ENCODE peak calls at places on chromosomes 11 and 22, in six cellular contexts. D, G, L, C, B and J are unnamed samples.

GRCh38 chr11:64064374-64065140 is 28.8 kb downstream of the FLRT1 start:
- DNase-seq in B (no peak), L (no peak), C (no peak), G (no peak), D (no peak), J (no peak)

GRCh38 chr11:125569913-125570621 is 790 bp downstream of the EI24 start:
- DNase-seq in G (peak; percentile 13), D (no peak), L (no peak), C (peak; percentile 32), B (no peak), J (peak; percentile 14)

GRCh38 chr22:17375914-17376614 is 6.8 kb downstream of the CECR2 start:
- DNase-seq in B (no peak), C (no peak), D (no peak), L (no peak), G (no peak), J (no peak)

GRCh38 chr11:30549565-30549964 is 36.6 kb downstream of the MPPED2 start:
- DNase-seq in G (no peak), B (no peak), L (no peak), D (no peak), C (no peak), J (no peak)

GRCh38 chr11:86696004-86696403 is 23.6 kb upstream of the ME3 start:
- DNase-seq in L (peak; percentile 11), C (no peak), B (no peak), G (peak; percentile 84), D (no peak), J (no peak)

GRCh38 chr11:48055292-48056132 is 75.2 kb downstream of the PTPRJ start:
- DNase-seq in C (peak; percentile 56), G (no peak), D (no peak), L (peak; percentile 34), B (no peak), J (peak; percentile 88)

GRCh38 chr22:33002035-33002434 is 56.1 kb downstream of the SYN3 start:
- DNase-seq in C (no peak), B (no peak), L (no peak), D (no peak), G (no peak), J (no peak)

GRCh38 chr11:17932472-17932871 is 80.4 kb downstream of the SERGEF start:
- DNase-seq in G (no peak), L (no peak), C (no peak), D (no peak), B (no peak), J (no peak)

GRCh38 chr11:45105233-45105992 is 41.0 kb upstream of the PRDM11 start:
- DNase-seq in C (peak; percentile 64), G (peak; percentile 70), D (peak; percentile 84), B (no peak), L (peak; percentile 40), J (peak; percentile 86)

GRCh38 chr22:38230108-38230825 is 28.5 kb downstream of the MAFF start:
- DNase-seq in B (no peak), G (peak; percentile 85), C (peak; percentile 22), L (peak; percentile 20), D (no peak), J (peak; percentile 56)

GRCh38 chr22:38230916-38231315 is 29.1 kb downstream of the MAFF start:
- DNase-seq in D (no peak), B (no peak), C (no peak), L (no peak), G (peak; percentile 53), J (no peak)

GRCh38 chr22:38228326-38228872 is 26.6 kb downstream of the MAFF start:
- DNase-seq in B (no peak), L (no peak), G (no peak), D (no peak), C (no peak), J (no peak)

GRCh38 chr22:38226853-38227649 is 25.3 kb downstream of the MAFF start:
- DNase-seq in C (no peak), G (no peak), L (no peak), D (no peak), B (no peak), J (no peak)

GRCh38 chr22:38228873-38229740 is 27.3 kb downstream of the MAFF start:
- DNase-seq in G (peak; percentile 89), B (no peak), L (peak; percentile 54), C (no peak), D (peak; percentile 42), J (no peak)
- TF ChIP-seq MYC in G (no peak), B (no peak), L (no peak), C (no peak), D (no peak), J (no peak)

GRCh38 chr11:119057000-119057769 is at the start of gene HYOU1:
- DNase-seq in G (peak; percentile 96), B (peak; percentile 69), C (peak; percentile 99), L (peak; percentile 93), D (peak; percentile 87), J (peak; percentile 99)
- TF ChIP-seq MYC in G (no peak), B (no peak), C (peak; percentile 95), L (peak; percentile 13), D (no peak), J (peak; percentile 91)

DNA sequence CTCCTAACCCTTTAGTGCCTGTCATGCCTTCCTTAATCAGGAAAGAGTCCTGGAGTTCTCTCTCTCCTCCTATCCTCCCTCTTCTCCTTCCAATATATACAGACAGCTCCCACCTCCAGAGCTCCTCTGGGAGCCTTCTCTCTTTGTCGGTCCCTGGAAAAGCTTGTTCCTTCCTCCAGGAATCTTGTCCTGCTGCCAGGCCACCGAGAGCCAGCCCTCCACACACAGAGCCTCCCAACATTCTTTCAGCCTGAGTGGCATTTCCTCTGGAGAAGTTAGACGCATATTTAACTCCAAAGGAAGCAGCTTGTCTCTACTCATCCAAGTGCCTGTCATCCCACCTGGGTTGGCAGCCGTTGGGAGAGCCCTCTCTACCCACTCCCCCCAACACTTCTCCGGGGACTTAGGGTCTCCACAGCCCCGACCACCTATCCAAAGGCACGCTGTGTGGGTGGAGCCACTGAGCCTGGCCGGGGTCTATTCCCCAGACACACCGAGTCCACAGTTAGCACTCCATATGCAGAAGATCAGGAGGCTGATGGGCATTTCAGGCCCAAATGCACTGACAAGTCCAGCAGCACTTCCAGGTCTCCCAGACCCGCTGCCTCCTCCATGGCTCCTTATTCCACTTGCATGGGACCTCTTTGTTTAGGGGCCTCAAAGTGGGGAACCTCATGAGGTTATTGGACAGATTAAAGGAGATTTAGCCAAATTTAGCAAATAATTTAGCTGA is 31.1 kb downstream of the DKK3 start:
- DNase-seq in C (no peak), L (no peak), G (peak; percentile 95), D (peak; percentile 71), B (no peak), J (no peak)
- TF ChIP-seq MYC in C (no peak), L (no peak), G (no peak), D (no peak), B (no peak), J (no peak)

GRCh38 chr22:35891442-35891841 is 137.2 kb downstream of the RBFOX2 start:
- DNase-seq in D (no peak), C (no peak), L (no peak), G (no peak), B (no peak), J (no peak)

GRCh38 chr22:35892192-35892591 is 136.4 kb downstream of the RBFOX2 start:
- DNase-seq in C (peak; percentile 14), L (no peak), B (no peak), G (peak; percentile 64), D (no peak), J (no peak)

GRCh38 chr22:35894464-35894878 is 134.2 kb downstream of the RBFOX2 start:
- DNase-seq in L (no peak), G (no peak), D (no peak), B (no peak), C (no peak), J (no peak)

GRCh38 chr22:35894937-35895708 is 133.5 kb downstream of the RBFOX2 start:
- DNase-seq in C (no peak), B (no peak), D (no peak), G (no peak), L (no peak), J (peak; percentile 18)

DNA sequence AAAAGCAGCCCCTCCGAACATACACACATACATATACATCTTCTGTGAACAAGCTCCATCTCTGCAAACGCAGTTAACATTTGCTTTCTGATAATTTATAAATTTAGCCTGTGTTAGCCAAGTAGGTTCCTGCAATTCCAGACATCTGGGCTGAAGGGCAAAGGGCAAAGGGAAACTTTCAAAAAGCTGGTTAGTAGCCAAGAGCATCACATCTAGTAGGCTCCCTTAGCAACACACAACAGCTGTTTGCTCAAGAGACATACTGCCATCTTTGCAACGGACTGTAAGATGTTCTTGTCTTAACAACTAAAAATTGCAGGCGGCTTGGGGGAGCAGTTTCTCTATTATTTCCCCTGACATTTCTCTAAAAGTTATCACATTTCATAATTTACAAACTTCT is 134.9 kb downstream of the RBFOX2 start:
- DNase-seq in C (no peak), B (no peak), D (no peak), L (no peak), G (peak; percentile 40), J (no peak)
- TF ChIP-seq MYC in C (no peak), B (no peak), D (no peak), L (no peak), G (no peak), J (no peak)

GRCh38 chr22:37195921-37196320 is 7.9 kb upstream of the C1QTNF6 start:
- DNase-seq in B (no peak), D (no peak), C (no peak), G (peak; percentile 30), L (no peak), J (no peak)

GRCh38 chr22:37198290-37199102 is 10.4 kb upstream of the C1QTNF6 start:
- DNase-seq in G (peak; percentile 71), B (no peak), C (peak; percentile 84), D (peak; percentile 74), L (peak; percentile 80), J (peak; percentile 88)

GRCh38 chr22:37194750-37195149 is 6.7 kb upstream of the C1QTNF6 start:
- DNase-seq in L (no peak), B (no peak), G (no peak), C (no peak), D (no peak), J (no peak)

GRCh38 chr22:37197451-37198289 is 9.6 kb upstream of the C1QTNF6 start:
- DNase-seq in B (no peak), D (peak; percentile 91), C (peak; percentile 34), L (peak; percentile 86), G (peak; percentile 35), J (no peak)

GRCh38 chr22:37196539-37197450 is 8.7 kb upstream of the C1QTNF6 start:
- DNase-seq in C (no peak), B (no peak), G (peak; percentile 74), D (peak; percentile 77), L (peak; percentile 83), J (no peak)
- TF ChIP-seq MYC in C (no peak), B (no peak), G (no peak), D (no peak), L (peak; percentile 30), J (no peak)

GRCh38 chr22:40322818-40323447 is 23.4 kb upstream of the ADSL start:
- DNase-seq in D (no peak), C (no peak), B (no peak), L (no peak), G (no peak), J (no peak)

GRCh38 chr22:40324468-40325305 is 21.6 kb upstream of the ADSL start:
- DNase-seq in D (no peak), B (no peak), G (no peak), C (no peak), L (no peak), J (no peak)

GRCh38 chr22:40320687-40321086 is 25.6 kb upstream of the ADSL start:
- DNase-seq in G (no peak), L (no peak), B (no peak), C (no peak), D (no peak), J (no peak)

GRCh38 chr22:40323681-40324083 is 22.6 kb upstream of the ADSL start:
- DNase-seq in G (no peak), D (no peak), L (no peak), C (no peak), B (no peak), J (no peak)

GRCh38 chr22:40322061-40322460 is 24.2 kb upstream of the ADSL start:
- DNase-seq in C (peak; percentile 68), B (no peak), L (no peak), G (no peak), D (no peak), J (no peak)
- TF ChIP-seq MYC in C (peak; percentile 33), B (no peak), L (no peak), G (no peak), D (no peak), J (no peak)